ENCODE peak calls at places on chromosomes 6 and 20, in ten cellular contexts. J is foreskin keratinocyte, V is HFFc6, X is astrocyte of the spinal cord, A is transverse colon, E is HFF-Myc, F is neural crest cell, D is tibial nerve, B is spleen, K is heart right ventricle. Y is an unnamed sample.

GRCh38 chr6:157229733-157230132 is 93.6 kb downstream of the TMEM242 start:
- DNase-seq in D (no peak), X (no peak), K (no peak), A (peak), B (no peak), J (no peak), V (no peak), E (no peak), F (no peak), Y (no peak)

GRCh38 chr6:36622901-36623546 is 28.9 kb downstream of the SRSF3 start:
- DNase-seq in B (peak), E (no peak), F (no peak), V (no peak), K (no peak), J (no peak), A (no peak), X (no peak), D (no peak), Y (no peak)

GRCh38 chr20:13029687-13030510 is 21.1 kb downstream of the SPTLC3 start:
- DNase-seq in F (no peak), A (peak), V (peak), X (peak), E (peak), B (no peak), D (peak), J (peak), K (no peak), Y (peak)

GRCh38 chr6:47509937-47510336 is 32.3 kb downstream of the CD2AP start:
- DNase-seq in D (no peak), A (no peak), K (no peak), X (no peak), E (no peak), F (no peak), B (no peak), J (no peak), V (no peak), Y (no peak)

GRCh38 chr6:126792340-126792739 is 326.1 kb upstream of the RSPO3 start:
- DNase-seq in E (no peak), B (no peak), J (no peak), K (no peak), A (no peak), V (no peak), X (no peak), F (no peak), D (no peak), Y (no peak)

GRCh38 chr6:43977404-43978111 is 149.7 kb downstream of the MRPL14 start:
- DNase-seq in A (no peak), D (no peak), V (no peak), J (no peak), K (no peak), E (no peak), B (no peak), X (no peak), F (no peak), Y (no peak)

GRCh38 chr6:10613077-10613476 is 81.3 kb downstream of the C6orf52 start:
- DNase-seq in K (no peak), B (no peak), E (no peak), V (no peak), X (peak), J (no peak), F (no peak), A (no peak), D (no peak), Y (no peak)

GRCh38 chr6:109336221-109336955 is 45.9 kb downstream of the CD164 start:
- DNase-seq in J (peak), X (peak), D (no peak), F (no peak), E (no peak), V (no peak), B (no peak), A (peak), K (no peak), Y (peak)

GRCh38 chr6:52741872-52742271 is 21.4 kb downstream of the GSTA2 start:
- DNase-seq in A (no peak), X (no peak), E (no peak), K (no peak), B (no peak), V (peak), J (no peak), D (no peak), F (no peak), Y (no peak)

GRCh38 chr6:43070028-43070632 is 6.0 kb upstream of the PTK7 start:
- DNase-seq in V (no peak), K (no peak), A (no peak), B (no peak), F (no peak), X (peak), J (no peak), D (no peak), E (no peak), Y (peak)

GRCh38 chr20:62143118-62143975 is at the start of the genes PSMA7 and SS18L1:
- DNase-seq in X (peak), F (peak), V (peak), J (no peak), E (no peak), D (peak), K (peak), B (peak), A (peak), Y (peak)

GRCh38 chr20:58650181-58650775 is 805 bp upstream of the STX16 start:
- DNase-seq in V (no peak), F (no peak), D (peak), X (no peak), J (no peak), E (no peak), B (peak), A (no peak), K (peak), Y (no peak)

GRCh38 chr6:25034477-25034876 is 98.7 kb upstream of the RIPOR2 start:
- DNase-seq in J (no peak), B (no peak), V (no peak), D (no peak), K (no peak), X (no peak), A (no peak), E (no peak), F (no peak), Y (no peak)

GRCh38 chr20:46206025-46206424 is 87.9 kb downstream of the CD40 start:
- DNase-seq in J (no peak), B (peak), X (no peak), E (peak), D (peak), F (no peak), A (peak), V (peak), K (no peak), Y (peak)

GRCh38 chr20:31446084-31446819 is 5.8 kb downstream of the DEFB123 start:
- DNase-seq in X (no peak), B (no peak), V (no peak), E (no peak), F (no peak), K (no peak), D (no peak), J (no peak), A (no peak), Y (no peak)

GRCh38 chr20:16842721-16843120 is 94.6 kb downstream of the OTOR start:
- DNase-seq in D (no peak), X (no peak), K (no peak), A (no peak), E (no peak), B (no peak), J (no peak), F (no peak), V (no peak), Y (no peak)

GRCh38 chr20:64223526-64224067 is 32.0 kb upstream of the PCMTD2 start:
- DNase-seq in J (no peak), B (no peak), D (no peak), F (peak), K (peak), V (no peak), X (peak), A (no peak), E (no peak), Y (no peak)

GRCh38 chr20:540391-541201 is 3.0 kb downstream of the CSNK2A1 start:
- DNase-seq in F (no peak), D (no peak), V (no peak), A (no peak), X (no peak), K (no peak), E (no peak), J (no peak), B (no peak), Y (no peak)
- TF ChIP-seq CTCF in F (no peak), D (no peak), V (peak), A (no peak), X (no peak), K (no peak), E (no peak), J (peak), B (no peak), Y (no peak)

GRCh38 chr6:14464049-14464448 is 346.5 kb downstream of the CD83 start:
- DNase-seq in B (no peak), E (no peak), J (no peak), D (no peak), X (peak), V (no peak), A (no peak), F (no peak), K (no peak), Y (no peak)
- TF ChIP-seq CTCF in B (no peak), E (no peak), J (no peak), D (no peak), X (peak), V (no peak), A (no peak), F (no peak), K (no peak), Y (no peak)

GRCh38 chr6:90256698-90257485 is 39.8 kb downstream of the BACH2 start:
- DNase-seq in D (no peak), X (peak), J (peak), B (no peak), E (peak), V (peak), A (no peak), K (no peak), F (no peak), Y (no peak)

GRCh38 chr6:90263653-90264052 is 33.0 kb downstream of the BACH2 start:
- DNase-seq in F (no peak), E (peak), V (no peak), A (no peak), X (peak), D (no peak), B (no peak), K (no peak), J (no peak), Y (no peak)

GRCh38 chr6:90266845-90267621 is 29.6 kb downstream of the BACH2 start:
- DNase-seq in B (no peak), J (no peak), E (no peak), F (no peak), X (no peak), V (no peak), K (no peak), A (no peak), D (no peak), Y (no peak)

GRCh38 chr6:90257486-90257738 is 39.2 kb downstream of the BACH2 start:
- DNase-seq in E (no peak), F (no peak), A (no peak), J (no peak), V (no peak), B (no peak), D (no peak), X (no peak), K (no peak), Y (no peak)

GRCh38 chr6:90261801-90262200 is 34.8 kb downstream of the BACH2 start:
- DNase-seq in V (no peak), B (no peak), K (no peak), E (no peak), D (no peak), X (no peak), J (no peak), F (no peak), A (no peak), Y (no peak)
- TF ChIP-seq CTCF in V (no peak), B (no peak), K (no peak), E (no peak), D (no peak), X (no peak), J (no peak), F (no peak), A (no peak), Y (no peak)

DNA sequence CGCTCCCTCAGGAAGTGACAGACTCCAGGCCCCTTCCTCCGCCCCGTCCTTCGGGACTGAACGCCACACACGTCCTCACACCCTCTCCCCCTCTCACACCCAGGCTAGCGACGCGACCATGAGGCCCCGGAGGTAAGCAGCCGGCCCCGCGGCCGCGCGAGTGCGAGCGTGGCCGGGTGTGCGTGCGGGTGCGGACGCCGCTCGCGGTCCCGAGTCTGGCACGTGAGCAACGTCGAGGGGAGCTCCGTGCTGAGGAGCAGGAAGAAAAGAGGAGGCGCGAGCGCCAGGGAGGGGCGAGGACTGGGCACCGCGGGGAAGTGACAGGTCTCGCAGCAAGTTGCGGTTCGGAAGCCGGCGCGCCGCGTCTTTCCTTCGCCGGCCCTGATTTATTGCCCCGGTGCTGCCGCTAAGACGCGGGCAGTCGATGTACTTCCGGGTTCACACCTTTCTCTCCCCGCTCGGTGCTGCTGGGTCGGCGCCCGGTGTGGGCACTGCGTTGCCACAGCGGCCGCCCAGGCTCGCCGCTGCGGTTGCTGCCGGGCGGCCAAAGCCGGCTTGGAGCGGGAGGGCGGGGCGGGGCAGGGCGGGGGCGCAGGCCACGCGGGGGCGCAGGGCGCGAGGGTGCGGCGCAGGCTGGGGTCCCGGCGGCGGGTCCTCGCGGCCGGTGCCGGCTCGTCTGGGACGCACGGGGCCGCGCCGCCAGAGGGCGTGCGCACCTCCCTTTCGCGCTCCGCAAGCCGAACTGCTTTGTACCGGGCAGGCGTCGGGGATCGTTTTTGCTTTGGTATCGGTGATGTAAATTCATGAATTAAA is 15.8 kb upstream of the LIN28B start:
- DNase-seq in D (no peak), A (no peak), E (no peak), K (peak), V (no peak), J (no peak), X (peak), F (peak), B (peak), Y (peak)
- TF ChIP-seq CTCF in D (peak), A (peak), E (peak), K (peak), V (peak), J (peak), X (peak), F (peak), B (no peak), Y (peak)

GRCh38 chr6:30260036-30260504 is 46.9 kb upstream of the TRIM26 start:
- DNase-seq in F (no peak), X (no peak), V (no peak), B (peak), K (peak), E (no peak), D (no peak), A (no peak), J (no peak), Y (no peak)
- TF ChIP-seq CTCF in F (peak), X (no peak), V (no peak), B (no peak), K (no peak), E (no peak), D (no peak), A (no peak), J (no peak), Y (no peak)

Y was measured in Calu3.